ENCODE peak calls at places on chromosome 6, in six cellular contexts. One of them, this sample, is unnamed.

GRCh38 chr6:43772571-43773049 is 2.6 kb downstream of the VEGFA start:
- DNase-seq in ACHN: peak
- DNase-seq in fibroblast of mammary gland: no peak
- DNase-seq in stimulated activated CD4-positive, alpha-beta T cell treated with anti-CD3 and anti-CD28 coated beads, Interleukin-4, amount 100 ng/mL, for 24 hours: peak
- DNase-seq in germinal center: no peak
- DNase-seq in AG09309: no peak
- DNase-seq in this sample: peak

GRCh38 chr6:551405-551804 is 105.5 kb downstream of the HUS1B start:
- DNase-seq in fibroblast of mammary gland: peak
- DNase-seq in AG09309: no peak
- DNase-seq in stimulated activated CD4-positive, alpha-beta T cell treated with anti-CD3 and anti-CD28 coated beads, Interleukin-4, amount 100 ng/mL, for 24 hours: peak
- DNase-seq in ACHN: no peak
- DNase-seq in germinal center: no peak
- DNase-seq in this sample: no peak

GRCh38 chr6:29465279-29465678 is 8.3 kb downstream of the OR2H1 start:
- DNase-seq in AG09309: no peak
- DNase-seq in ACHN: no peak
- DNase-seq in germinal center: no peak
- DNase-seq in stimulated activated CD4-positive, alpha-beta T cell treated with anti-CD3 and anti-CD28 coated beads, Interleukin-4, amount 100 ng/mL, for 24 hours: no peak
- DNase-seq in fibroblast of mammary gland: no peak
- DNase-seq in this sample: no peak

GRCh38 chr6:54681987-54682386 is 164.6 kb upstream of the FAM83B start:
- DNase-seq in ACHN: no peak
- DNase-seq in AG09309: peak
- DNase-seq in stimulated activated CD4-positive, alpha-beta T cell treated with anti-CD3 and anti-CD28 coated beads, Interleukin-4, amount 100 ng/mL, for 24 hours: no peak
- DNase-seq in germinal center: no peak
- DNase-seq in fibroblast of mammary gland: peak
- DNase-seq in this sample: peak

GRCh38 chr6:169454204-169454871 is 200.7 kb upstream of the THBS2 start:
- DNase-seq in fibroblast of mammary gland: peak
- DNase-seq in germinal center: no peak
- DNase-seq in ACHN: no peak
- DNase-seq in stimulated activated CD4-positive, alpha-beta T cell treated with anti-CD3 and anti-CD28 coated beads, Interleukin-4, amount 100 ng/mL, for 24 hours: no peak
- DNase-seq in AG09309: peak
- DNase-seq in this sample: peak

GRCh38 chr6:42710316-42710715 is 12.1 kb downstream of the PRPH2 start:
- DNase-seq in germinal center: no peak
- DNase-seq in stimulated activated CD4-positive, alpha-beta T cell treated with anti-CD3 and anti-CD28 coated beads, Interleukin-4, amount 100 ng/mL, for 24 hours: no peak
- DNase-seq in fibroblast of mammary gland: no peak
- DNase-seq in AG09309: no peak
- DNase-seq in ACHN: no peak
- DNase-seq in this sample: no peak

GRCh38 chr6:49087372-49087771 is 375.7 kb downstream of the MMUT start:
- DNase-seq in ACHN: no peak
- DNase-seq in germinal center: no peak
- DNase-seq in fibroblast of mammary gland: peak
- DNase-seq in AG09309: no peak
- DNase-seq in stimulated activated CD4-positive, alpha-beta T cell treated with anti-CD3 and anti-CD28 coated beads, Interleukin-4, amount 100 ng/mL, for 24 hours: no peak
- DNase-seq in this sample: no peak

GRCh38 chr6:15264902-15265761 is 19.3 kb downstream of the JARID2 start:
- DNase-seq in stimulated activated CD4-positive, alpha-beta T cell treated with anti-CD3 and anti-CD28 coated beads, Interleukin-4, amount 100 ng/mL, for 24 hours: no peak
- DNase-seq in germinal center: no peak
- DNase-seq in ACHN: no peak
- DNase-seq in AG09309: no peak
- DNase-seq in fibroblast of mammary gland: peak
- DNase-seq in this sample: peak

GRCh38 chr6:25922301-25922700 is 8.2 kb downstream of the SLC17A2 start:
- DNase-seq in fibroblast of mammary gland: peak
- DNase-seq in ACHN: no peak
- DNase-seq in stimulated activated CD4-positive, alpha-beta T cell treated with anti-CD3 and anti-CD28 coated beads, Interleukin-4, amount 100 ng/mL, for 24 hours: no peak
- DNase-seq in germinal center: no peak
- DNase-seq in AG09309: no peak
- DNase-seq in this sample: peak

GRCh38 chr6:126064257-126064993 is 78.1 kb downstream of the TRMT11 start:
- DNase-seq in germinal center: no peak
- DNase-seq in ACHN: no peak
- DNase-seq in fibroblast of mammary gland: no peak
- DNase-seq in AG09309: no peak
- DNase-seq in stimulated activated CD4-positive, alpha-beta T cell treated with anti-CD3 and anti-CD28 coated beads, Interleukin-4, amount 100 ng/mL, for 24 hours: no peak
- DNase-seq in this sample: no peak

GRCh38 chr6:46102123-46102522 is 27.7 kb upstream of the ENPP4 start:
- DNase-seq in AG09309: no peak
- DNase-seq in fibroblast of mammary gland: no peak
- DNase-seq in ACHN: no peak
- DNase-seq in germinal center: no peak
- DNase-seq in stimulated activated CD4-positive, alpha-beta T cell treated with anti-CD3 and anti-CD28 coated beads, Interleukin-4, amount 100 ng/mL, for 24 hours: no peak
- DNase-seq in this sample: no peak

GRCh38 chr6:20426177-20427082 is 24.8 kb downstream of the E2F3 start:
- DNase-seq in ACHN: peak
- DNase-seq in fibroblast of mammary gland: no peak
- DNase-seq in stimulated activated CD4-positive, alpha-beta T cell treated with anti-CD3 and anti-CD28 coated beads, Interleukin-4, amount 100 ng/mL, for 24 hours: no peak
- DNase-seq in AG09309: no peak
- DNase-seq in germinal center: no peak
- DNase-seq in this sample: no peak

GRCh38 chr6:31129130-31129529 is 8.9 kb upstream of the CDSN start:
- DNase-seq in fibroblast of mammary gland: no peak
- DNase-seq in germinal center: no peak
- DNase-seq in stimulated activated CD4-positive, alpha-beta T cell treated with anti-CD3 and anti-CD28 coated beads, Interleukin-4, amount 100 ng/mL, for 24 hours: no peak
- DNase-seq in ACHN: no peak
- DNase-seq in AG09309: no peak
- DNase-seq in this sample: no peak

GRCh38 chr6:16836186-16836981 is 75.1 kb upstream of the ATXN1 start:
- DNase-seq in fibroblast of mammary gland: no peak
- DNase-seq in stimulated activated CD4-positive, alpha-beta T cell treated with anti-CD3 and anti-CD28 coated beads, Interleukin-4, amount 100 ng/mL, for 24 hours: peak
- DNase-seq in AG09309: no peak
- DNase-seq in germinal center: no peak
- DNase-seq in ACHN: no peak
- DNase-seq in this sample: peak

GRCh38 chr6:37913210-37913609 is 93.7 kb downstream of the ZFAND3 start:
- DNase-seq in stimulated activated CD4-positive, alpha-beta T cell treated with anti-CD3 and anti-CD28 coated beads, Interleukin-4, amount 100 ng/mL, for 24 hours: no peak
- DNase-seq in germinal center: no peak
- DNase-seq in ACHN: no peak
- DNase-seq in fibroblast of mammary gland: peak
- DNase-seq in AG09309: no peak
- DNase-seq in this sample: no peak

GRCh38 chr6:69866351-69867074 is at the start of gene COL19A1:
- DNase-seq in ACHN: peak
- DNase-seq in fibroblast of mammary gland: no peak
- DNase-seq in germinal center: peak
- DNase-seq in stimulated activated CD4-positive, alpha-beta T cell treated with anti-CD3 and anti-CD28 coated beads, Interleukin-4, amount 100 ng/mL, for 24 hours: peak
- DNase-seq in AG09309: no peak
- DNase-seq in this sample: no peak

GRCh38 chr6:15485875-15486274 is 177.0 kb downstream of the DTNBP1 start:
- DNase-seq in AG09309: no peak
- DNase-seq in stimulated activated CD4-positive, alpha-beta T cell treated with anti-CD3 and anti-CD28 coated beads, Interleukin-4, amount 100 ng/mL, for 24 hours: no peak
- DNase-seq in germinal center: no peak
- DNase-seq in fibroblast of mammary gland: no peak
- DNase-seq in ACHN: no peak
- DNase-seq in this sample: no peak

GRCh38 chr6:28648035-28648877 is 122.6 kb downstream of the GPX5 start:
- DNase-seq in germinal center: no peak
- DNase-seq in stimulated activated CD4-positive, alpha-beta T cell treated with anti-CD3 and anti-CD28 coated beads, Interleukin-4, amount 100 ng/mL, for 24 hours: peak
- DNase-seq in ACHN: peak
- DNase-seq in fibroblast of mammary gland: peak
- DNase-seq in AG09309: peak
- DNase-seq in this sample: peak

GRCh38 chr6:33297956-33298772 is 578 bp downstream of the RGL2 start:
- DNase-seq in AG09309: no peak
- DNase-seq in germinal center: peak
- DNase-seq in fibroblast of mammary gland: peak
- DNase-seq in ACHN: peak
- DNase-seq in stimulated activated CD4-positive, alpha-beta T cell treated with anti-CD3 and anti-CD28 coated beads, Interleukin-4, amount 100 ng/mL, for 24 hours: peak
- DNase-seq in this sample: peak

GRCh38 chr6:84033523-84034451 is at the start of gene MRAP2:
- DNase-seq in AG09309: no peak
- DNase-seq in germinal center: peak
- DNase-seq in fibroblast of mammary gland: peak
- DNase-seq in stimulated activated CD4-positive, alpha-beta T cell treated with anti-CD3 and anti-CD28 coated beads, Interleukin-4, amount 100 ng/mL, for 24 hours: no peak
- DNase-seq in ACHN: peak
- DNase-seq in this sample: no peak

GRCh38 chr6:127484207-127484858 is 25.1 kb upstream of the KIAA0408 start:
- DNase-seq in ACHN: peak
- DNase-seq in stimulated activated CD4-positive, alpha-beta T cell treated with anti-CD3 and anti-CD28 coated beads, Interleukin-4, amount 100 ng/mL, for 24 hours: peak
- DNase-seq in fibroblast of mammary gland: peak
- DNase-seq in germinal center: no peak
- DNase-seq in AG09309: no peak
- DNase-seq in this sample: peak

GRCh38 chr6:129597023-129597713 is 112.8 kb downstream of the ARHGAP18 start:
- DNase-seq in ACHN: no peak
- DNase-seq in stimulated activated CD4-positive, alpha-beta T cell treated with anti-CD3 and anti-CD28 coated beads, Interleukin-4, amount 100 ng/mL, for 24 hours: no peak
- DNase-seq in germinal center: no peak
- DNase-seq in AG09309: no peak
- DNase-seq in fibroblast of mammary gland: no peak
- DNase-seq in this sample: no peak

GRCh38 chr6:87237804-87238203 is 82.4 kb downstream of the ZNF292 start:
- DNase-seq in AG09309: peak
- DNase-seq in germinal center: peak
- DNase-seq in ACHN: peak
- DNase-seq in stimulated activated CD4-positive, alpha-beta T cell treated with anti-CD3 and anti-CD28 coated beads, Interleukin-4, amount 100 ng/mL, for 24 hours: no peak
- DNase-seq in fibroblast of mammary gland: peak
- DNase-seq in this sample: no peak

GRCh38 chr6:139472341-139473038 is 98.0 kb upstream of the CITED2 start:
- DNase-seq in AG09309: no peak
- DNase-seq in fibroblast of mammary gland: peak
- DNase-seq in stimulated activated CD4-positive, alpha-beta T cell treated with anti-CD3 and anti-CD28 coated beads, Interleukin-4, amount 100 ng/mL, for 24 hours: no peak
- DNase-seq in germinal center: no peak
- DNase-seq in ACHN: no peak
- DNase-seq in this sample: peak

GRCh38 chr6:98843274-98844243 is 9.2 kb downstream of the POU3F2 start:
- DNase-seq in AG09309: no peak
- DNase-seq in germinal center: no peak
- DNase-seq in ACHN: no peak
- DNase-seq in stimulated activated CD4-positive, alpha-beta T cell treated with anti-CD3 and anti-CD28 coated beads, Interleukin-4, amount 100 ng/mL, for 24 hours: no peak
- DNase-seq in fibroblast of mammary gland: no peak
- DNase-seq in this sample: no peak

GRCh38 chr6:153263489-153263888 is 132.4 kb upstream of the RGS17 start:
- DNase-seq in AG09309: no peak
- DNase-seq in germinal center: no peak
- DNase-seq in ACHN: no peak
- DNase-seq in stimulated activated CD4-positive, alpha-beta T cell treated with anti-CD3 and anti-CD28 coated beads, Interleukin-4, amount 100 ng/mL, for 24 hours: no peak
- DNase-seq in fibroblast of mammary gland: no peak
- DNase-seq in this sample: no peak

GRCh38 chr6:83867527-83868161 is 8.2 kb downstream of the CYB5R4 start:
- DNase-seq in germinal center: no peak
- DNase-seq in stimulated activated CD4-positive, alpha-beta T cell treated with anti-CD3 and anti-CD28 coated beads, Interleukin-4, amount 100 ng/mL, for 24 hours: no peak
- DNase-seq in fibroblast of mammary gland: peak
- DNase-seq in AG09309: peak
- DNase-seq in ACHN: peak
- DNase-seq in this sample: peak

GRCh38 chr6:111487656-111488055 is 4.6 kb upstream of the REV3L start:
- DNase-seq in germinal center: peak
- DNase-seq in stimulated activated CD4-positive, alpha-beta T cell treated with anti-CD3 and anti-CD28 coated beads, Interleukin-4, amount 100 ng/mL, for 24 hours: peak
- DNase-seq in fibroblast of mammary gland: peak
- DNase-seq in AG09309: peak
- DNase-seq in ACHN: peak
- DNase-seq in this sample: peak

GRCh38 chr6:73513496-73513854 is 7.4 kb downstream of the EEF1A1 start:
- DNase-seq in fibroblast of mammary gland: peak
- DNase-seq in stimulated activated CD4-positive, alpha-beta T cell treated with anti-CD3 and anti-CD28 coated beads, Interleukin-4, amount 100 ng/mL, for 24 hours: no peak
- DNase-seq in AG09309: no peak
- DNase-seq in germinal center: no peak
- DNase-seq in ACHN: peak
- DNase-seq in this sample: no peak

GRCh38 chr6:128710305-128710704 is 172.6 kb upstream of the LAMA2 start:
- DNase-seq in fibroblast of mammary gland: peak
- DNase-seq in ACHN: no peak
- DNase-seq in stimulated activated CD4-positive, alpha-beta T cell treated with anti-CD3 and anti-CD28 coated beads, Interleukin-4, amount 100 ng/mL, for 24 hours: no peak
- DNase-seq in AG09309: peak
- DNase-seq in germinal center: no peak
- DNase-seq in this sample: no peak

GRCh38 chr6:149534742-149535141 is 11.1 kb downstream of the PPIL4 start:
- DNase-seq in AG09309: no peak
- DNase-seq in germinal center: no peak
- DNase-seq in ACHN: no peak
- DNase-seq in fibroblast of mammary gland: no peak
- DNase-seq in stimulated activated CD4-positive, alpha-beta T cell treated with anti-CD3 and anti-CD28 coated beads, Interleukin-4, amount 100 ng/mL, for 24 hours: no peak
- DNase-seq in this sample: no peak

GRCh38 chr6:39927159-39927558 is 7.1 kb downstream of the MOCS1 start:
- DNase-seq in AG09309: no peak
- DNase-seq in germinal center: no peak
- DNase-seq in fibroblast of mammary gland: peak
- DNase-seq in ACHN: peak
- DNase-seq in stimulated activated CD4-positive, alpha-beta T cell treated with anti-CD3 and anti-CD28 coated beads, Interleukin-4, amount 100 ng/mL, for 24 hours: no peak
- DNase-seq in this sample: no peak

GRCh38 chr6:70304611-70305010 is 1.7 kb upstream of the COL9A1 start:
- DNase-seq in germinal center: no peak
- DNase-seq in ACHN: no peak
- DNase-seq in fibroblast of mammary gland: no peak
- DNase-seq in AG09309: no peak
- DNase-seq in stimulated activated CD4-positive, alpha-beta T cell treated with anti-CD3 and anti-CD28 coated beads, Interleukin-4, amount 100 ng/mL, for 24 hours: no peak
- DNase-seq in this sample: no peak

GRCh38 chr6:147077251-147077650 is 127.0 kb upstream of the STXBP5 start:
- DNase-seq in stimulated activated CD4-positive, alpha-beta T cell treated with anti-CD3 and anti-CD28 coated beads, Interleukin-4, amount 100 ng/mL, for 24 hours: no peak
- DNase-seq in AG09309: no peak
- DNase-seq in ACHN: no peak
- DNase-seq in germinal center: no peak
- DNase-seq in fibroblast of mammary gland: no peak
- DNase-seq in this sample: no peak

GRCh38 chr6:158086706-158087518 is 81.2 kb downstream of the SERAC1 start:
- DNase-seq in AG09309: no peak
- DNase-seq in fibroblast of mammary gland: no peak
- DNase-seq in stimulated activated CD4-positive, alpha-beta T cell treated with anti-CD3 and anti-CD28 coated beads, Interleukin-4, amount 100 ng/mL, for 24 hours: no peak
- DNase-seq in ACHN: no peak
- DNase-seq in germinal center: no peak
- DNase-seq in this sample: no peak

GRCh38 chr6:100463685-100464161 is 998 bp downstream of the SIM1 start:
- DNase-seq in ACHN: peak
- DNase-seq in fibroblast of mammary gland: no peak
- DNase-seq in stimulated activated CD4-positive, alpha-beta T cell treated with anti-CD3 and anti-CD28 coated beads, Interleukin-4, amount 100 ng/mL, for 24 hours: no peak
- DNase-seq in germinal center: no peak
- DNase-seq in AG09309: no peak
- DNase-seq in this sample: no peak

GRCh38 chr6:87473419-87473903 is 687 bp downstream of the SLC35A1 start:
- DNase-seq in fibroblast of mammary gland: peak
- DNase-seq in germinal center: peak
- DNase-seq in ACHN: peak
- DNase-seq in AG09309: peak
- DNase-seq in stimulated activated CD4-positive, alpha-beta T cell treated with anti-CD3 and anti-CD28 coated beads, Interleukin-4, amount 100 ng/mL, for 24 hours: no peak
- DNase-seq in this sample: peak

GRCh38 chr6:131427441-131428051 is 145.5 kb upstream of the ARG1 start:
- DNase-seq in fibroblast of mammary gland: no peak
- DNase-seq in AG09309: no peak
- DNase-seq in stimulated activated CD4-positive, alpha-beta T cell treated with anti-CD3 and anti-CD28 coated beads, Interleukin-4, amount 100 ng/mL, for 24 hours: no peak
- DNase-seq in ACHN: no peak
- DNase-seq in germinal center: no peak
- DNase-seq in this sample: no peak

GRCh38 chr6:106168097-106168888 is 82.2 kb downstream of the PRDM1 start:
- DNase-seq in ACHN: no peak
- DNase-seq in germinal center: no peak
- DNase-seq in stimulated activated CD4-positive, alpha-beta T cell treated with anti-CD3 and anti-CD28 coated beads, Interleukin-4, amount 100 ng/mL, for 24 hours: no peak
- DNase-seq in fibroblast of mammary gland: no peak
- DNase-seq in AG09309: no peak
- DNase-seq in this sample: peak